ENCODE peak calls at places on chromosomes 11 and 22, in six cellular contexts. R is neuronal stem cell, S is GM23248, M is epithelial cell of esophagus, W is brain microvascular endothelial cell, J is left ventricle myocardium inferior. Q is an unnamed sample.

GRCh38 chr11:25242928-25243327 is 746.1 kb downstream of the LUZP2 start:
- DNase-seq in M (peak; percentile 87), J (no peak), S (no peak), R (no peak), W (no peak), Q (no peak)

GRCh38 chr11:65095974-65096806 is at the start of gene VPS51:
- DNase-seq in J (peak; percentile 90), M (peak; percentile 93), W (peak; percentile 87), R (peak; percentile 93), S (peak; percentile 96), Q (peak; percentile 90)

GRCh38 chr11:120039031-120039430 is 98.9 kb downstream of the TRIM29 start:
- DNase-seq in J (no peak), M (no peak), R (no peak), S (no peak), W (no peak), Q (peak; percentile 12)

GRCh38 chr11:42996742-42997307 is 315.0 kb upstream of the API5 start:
- DNase-seq in R (no peak), J (peak; percentile 36), W (no peak), S (no peak), M (no peak), Q (no peak)

GRCh38 chr11:95999604-96000003 is 75.7 kb upstream of the MTMR2 start:
- DNase-seq in S (no peak), R (no peak), M (no peak), J (no peak), W (no peak), Q (no peak)

GRCh38 chr11:66322732-66323427 is 6.0 kb upstream of the CD248 start:
- DNase-seq in W (no peak), J (peak; percentile 75), M (no peak), R (no peak), S (peak; percentile 82), Q (no peak)

GRCh38 chr11:16938061-16938460 is 76.2 kb downstream of the PLEKHA7 start:
- DNase-seq in R (no peak), S (no peak), M (no peak), J (no peak), W (no peak), Q (no peak)

GRCh38 chr22:36104435-36104834 is 56.1 kb downstream of the APOL3 start:
- DNase-seq in W (no peak), R (no peak), J (no peak), M (no peak), S (no peak), Q (no peak)

GRCh38 chr11:10818594-10818993 is 9.9 kb upstream of the EIF4G2 start:
- DNase-seq in W (peak; percentile 12), S (peak; percentile 83), J (no peak), M (peak; percentile 56), R (no peak), Q (no peak)

GRCh38 chr11:110972640-110973039 is 260.4 kb upstream of the ARHGAP20 start:
- DNase-seq in W (peak; percentile 75), S (peak; percentile 95), J (no peak), M (peak; percentile 37), R (no peak), Q (no peak)

GRCh38 chr11:57150454-57150917 is 31.3 kb upstream of the LRRC55 start:
- DNase-seq in R (no peak), W (peak; percentile 62), J (no peak), S (peak; percentile 30), M (no peak), Q (no peak)

GRCh38 chr11:102974552-102975280 is 19.2 kb upstream of the MMP13 start:
- DNase-seq in W (peak; percentile 86), M (peak; percentile 74), J (no peak), R (no peak), S (peak; percentile 71), Q (peak; percentile 72)

GRCh38 chr11:39784873-39785272 is 1674.6 kb downstream of the LRRC4C start:
- DNase-seq in M (no peak), J (no peak), S (no peak), R (no peak), W (no peak), Q (no peak)

GRCh38 chr22:49294656-49295464 is 532.8 kb downstream of the BRD1 start:
- DNase-seq in W (no peak), S (no peak), R (no peak), M (no peak), J (no peak), Q (no peak)

GRCh38 chr11:65210361-65210731 is 28.6 kb downstream of the CAPN1 start:
- DNase-seq in J (no peak), S (no peak), R (no peak), W (no peak), M (no peak), Q (no peak)

GRCh38 chr11:108568183-108568858 is 25.2 kb downstream of the EXPH5 start:
- DNase-seq in R (no peak), S (no peak), M (no peak), W (no peak), J (peak; percentile 16), Q (no peak)

GRCh38 chr11:78211565-78211964 is 22.8 kb downstream of the USP35 start:
- DNase-seq in S (no peak), J (no peak), W (no peak), R (no peak), M (no peak), Q (no peak)

GRCh38 chr22:29870574-29870973 is 12.4 kb upstream of the MTMR3 start:
- DNase-seq in J (no peak), S (no peak), W (no peak), R (no peak), M (peak; percentile 81), Q (no peak)

GRCh38 chr11:39817248-39817647 is 1642.2 kb downstream of the LRRC4C start:
- DNase-seq in W (no peak), R (no peak), M (no peak), S (no peak), J (no peak), Q (no peak)

GRCh38 chr11:85941380-85941973 is 86.3 kb downstream of the CCDC83 start:
- DNase-seq in J (no peak), R (peak; percentile 14), S (peak; percentile 71), W (peak; percentile 60), M (peak; percentile 71), Q (no peak)

GRCh38 chr22:24564376-24565058 is 8.7 kb downstream of the SNRPD3 start:
- DNase-seq in J (no peak), M (no peak), S (no peak), W (no peak), R (no peak), Q (no peak)

GRCh38 chr11:28169816-28170215 is 61.6 kb downstream of the METTL15 start:
- DNase-seq in M (no peak), S (peak; percentile 42), J (no peak), W (peak; percentile 55), R (no peak), Q (no peak)

GRCh38 chr11:77619576-77620198 is 17.9 kb downstream of the CLNS1A start:
- DNase-seq in S (peak; percentile 58), W (no peak), M (peak; percentile 67), R (peak; percentile 39), J (no peak), Q (no peak)

GRCh38 chr11:36012410-36012809 is 68.5 kb downstream of the LDLRAD3 start:
- DNase-seq in S (peak; percentile 78), J (no peak), R (no peak), W (peak; percentile 61), M (peak; percentile 67), Q (no peak)

GRCh38 chr11:36011574-36011973 is 67.7 kb downstream of the LDLRAD3 start:
- DNase-seq in R (no peak), M (no peak), W (no peak), J (no peak), S (no peak), Q (no peak)

GRCh38 chr11:36008576-36008975 is 64.7 kb downstream of the LDLRAD3 start:
- DNase-seq in W (no peak), J (no peak), R (no peak), S (peak; percentile 18), M (peak; percentile 34), Q (no peak)

GRCh38 chr11:36009469-36009868 is 65.6 kb downstream of the LDLRAD3 start:
- DNase-seq in M (peak; percentile 68), J (no peak), W (no peak), S (peak; percentile 67), R (no peak), Q (no peak)

DNA sequence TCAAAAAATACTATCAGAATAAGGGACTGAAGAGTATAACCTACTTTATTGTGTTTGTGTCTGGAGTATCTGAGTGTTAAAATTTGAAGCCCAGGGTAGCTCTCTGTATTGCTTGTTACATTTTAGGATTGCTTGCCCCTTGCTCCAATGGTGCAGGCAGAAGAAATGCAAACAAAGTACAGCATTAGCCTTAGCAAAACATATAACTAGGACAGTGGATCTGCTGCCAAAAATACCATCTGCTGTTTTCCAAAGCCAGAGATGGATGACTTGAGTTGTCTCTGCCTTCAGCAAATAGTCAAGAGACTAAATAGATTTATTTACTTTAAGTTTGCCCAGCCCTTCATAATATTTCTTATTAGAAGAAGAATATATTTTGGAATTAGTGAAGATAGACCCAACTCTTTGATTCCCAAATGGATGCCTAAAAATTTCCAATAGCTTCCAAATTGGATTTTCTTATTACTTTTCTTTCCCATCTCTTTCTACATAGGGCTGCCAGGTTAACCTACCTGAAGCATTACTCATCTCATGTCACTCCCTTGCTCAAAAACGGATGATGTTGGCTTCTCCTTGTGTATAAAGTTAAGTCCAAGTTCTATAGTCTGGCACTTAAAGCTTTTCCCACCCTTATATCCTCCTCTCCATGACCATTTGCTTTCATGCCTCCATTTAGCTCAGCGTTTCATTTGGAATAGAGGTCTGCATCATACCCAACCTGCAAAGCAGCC is 66.3 kb downstream of the LDLRAD3 start:
- DNase-seq in W (no peak), M (peak; percentile 70), S (peak; percentile 33), R (no peak), J (no peak), Q (no peak)
- H3K4me3 ChIP-seq in W (no peak overlapping the region), M (no peak overlapping the region), S (peak overlapping the region; percentile 46), R (no peak overlapping the region), J (no peak overlapping the region), Q (no peak overlapping the region)

DNA sequence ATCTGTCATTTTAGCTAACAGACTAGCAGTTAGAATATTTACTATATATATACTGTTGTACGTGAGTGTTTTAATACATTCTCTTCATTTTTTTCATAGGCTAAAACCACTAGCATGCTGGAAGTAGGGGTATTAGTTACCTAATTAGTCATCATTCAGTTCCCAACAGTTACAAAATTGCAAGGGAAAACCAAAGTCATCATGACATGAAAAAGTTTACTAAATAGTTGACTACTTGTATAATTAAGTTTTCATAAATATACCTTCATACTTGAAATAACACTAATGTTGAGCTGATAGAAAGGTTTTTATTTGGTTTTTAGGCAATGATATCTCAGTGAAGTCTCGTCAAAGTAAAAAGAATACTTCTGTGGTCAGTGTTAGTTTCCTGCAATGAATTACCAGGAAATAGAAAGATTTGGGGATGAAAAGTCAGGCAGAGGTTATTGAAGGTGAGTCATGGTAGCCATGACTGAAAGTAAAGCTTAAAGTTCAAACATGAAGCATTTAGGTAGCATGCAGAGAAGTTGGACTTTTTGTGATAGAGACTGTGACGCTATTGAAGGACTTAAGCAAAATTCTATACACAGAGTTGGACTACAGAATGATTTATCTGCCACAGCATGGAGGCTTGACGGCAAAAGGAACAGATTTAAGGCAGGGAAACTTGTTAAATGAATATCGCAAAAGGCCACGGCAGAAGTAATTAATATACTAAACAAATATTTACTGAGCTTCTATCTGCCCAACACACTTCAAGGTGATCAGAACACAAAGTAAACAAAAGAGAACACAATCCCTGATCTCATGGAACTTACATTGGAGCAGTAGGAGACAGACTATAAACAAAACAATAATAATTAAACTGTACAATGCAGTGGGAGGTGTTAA is 828.1 kb upstream of the FAT3 start:
- DNase-seq in R (no peak), S (no peak), W (peak; percentile 28), J (no peak), M (peak; percentile 38), Q (no peak)
- H3K4me3 ChIP-seq in R (no peak overlapping the region), S (no peak overlapping the region), W (no peak overlapping the region), J (no peak overlapping the region), M (no peak overlapping the region), Q (no peak overlapping the region)

GRCh38 chr11:38524945-38525344 is 1926.9 kb upstream of the RAG2 start:
- DNase-seq in S (no peak), J (no peak), M (no peak), W (no peak), R (no peak), Q (no peak)
- H3K4me3 ChIP-seq in S (no peak overlapping the region), J (no peak overlapping the region), M (no peak overlapping the region), W (no peak overlapping the region), R (no peak overlapping the region), Q (no peak overlapping the region)

GRCh38 chr22:46173152-46173551 is 22.8 kb downstream of the PPARA start:
- DNase-seq in R (no peak), M (no peak), S (no peak), J (no peak), W (no peak), Q (no peak)
- H3K4me3 ChIP-seq in R (no peak overlapping the region), M (no peak overlapping the region), S (no peak overlapping the region), J (peak overlapping the region; percentile 4), W (no peak overlapping the region), Q (no peak overlapping the region)

Q was measured in RWPE2.